ENCODE peak calls at places on chromosomes 2 and 18, in four cellular contexts. Z, M, O and F are unnamed samples.

GRCh38 chr2:160271166-160272086 is 71.4 kb upstream of the ITGB6 start:
- DNase-seq in Z (no peak), M (no peak), O (peak), F (no peak)

GRCh38 chr2:128628206-128628605 is 309.5 kb upstream of the HS6ST1 start:
- DNase-seq in Z (no peak), M (no peak), O (no peak), F (no peak)

GRCh38 chr2:183780072-183780471 is 655.8 kb downstream of the NUP35 start:
- DNase-seq in Z (no peak), M (no peak), O (no peak), F (no peak)

GRCh38 chr2:127624321-127625145 is 21.4 kb upstream of the GPR17 start:
- DNase-seq in Z (no peak), M (no peak), O (no peak), F (no peak)

GRCh38 chr2:47888581-47889280 is 17.6 kb downstream of the FBXO11 start:
- DNase-seq in Z (no peak), M (no peak), O (peak), F (no peak)

GRCh38 chr18:25299426-25299825 is 52.5 kb downstream of the ZNF521 start:
- DNase-seq in Z (peak), M (no peak), O (no peak), F (no peak)

GRCh38 chr18:7479756-7480155 is 87.4 kb upstream of the PTPRM start:
- DNase-seq in Z (peak), M (no peak), O (no peak), F (no peak)

GRCh38 chr2:45585267-45585861 is 25.7 kb downstream of the SRBD1 start:
- DNase-seq in Z (peak), M (peak), O (no peak), F (no peak)

GRCh38 chr18:61575419-61575818 is 242.2 kb downstream of the CDH20 start:
- DNase-seq in Z (no peak), M (no peak), O (no peak), F (no peak)

DNA sequence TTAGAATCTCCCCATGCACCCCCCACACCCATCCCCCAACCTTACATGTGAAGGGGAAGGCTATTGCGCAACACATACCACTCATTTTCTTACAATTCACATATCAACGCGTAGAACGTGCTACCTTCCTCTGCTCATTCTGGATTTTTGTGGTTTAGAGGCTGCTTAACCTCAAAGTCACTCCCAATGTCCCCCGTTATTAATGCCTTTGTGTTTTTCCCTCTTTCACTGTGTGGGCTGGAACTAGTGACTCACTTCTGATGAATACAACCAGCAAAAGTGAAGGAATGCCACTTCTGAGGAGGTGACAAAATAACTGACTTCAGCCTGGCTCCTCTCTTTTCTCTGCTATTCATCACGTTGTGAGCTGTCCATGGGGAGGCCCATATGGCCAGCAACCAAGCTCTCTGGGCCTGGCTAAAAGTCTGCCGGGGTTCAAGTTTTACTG is 342.5 kb upstream of the NXPH2 start:
- DNase-seq in Z (peak), M (no peak), O (peak), F (peak)
- H3K4me3 ChIP-seq in Z (no peak), M (no peak), O (no peak), F (no peak)

DNA sequence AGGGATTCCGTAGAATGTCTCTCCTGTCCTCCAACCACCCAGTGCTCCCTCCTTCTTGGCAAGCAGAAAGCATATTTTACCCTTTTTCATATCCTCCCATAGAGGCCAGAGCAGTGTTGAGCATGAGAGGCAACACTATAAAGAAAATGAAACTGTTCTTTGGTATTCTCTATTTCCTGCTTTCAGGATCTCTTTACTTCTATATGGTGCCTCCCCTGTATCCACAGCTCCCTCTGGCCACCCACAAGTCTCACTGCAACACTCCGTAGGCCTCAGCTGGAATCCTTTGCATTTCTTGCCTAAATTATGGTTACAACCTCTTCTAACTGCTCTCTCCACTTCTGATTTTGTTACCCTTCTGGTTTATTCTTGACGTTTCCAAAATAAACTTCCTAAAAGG is 74.9 kb upstream of the C2orf15 start:
- DNase-seq in Z (peak), M (peak), O (peak), F (peak)
- H3K4me3 ChIP-seq in Z (no peak), M (no peak), O (no peak), F (no peak)

GRCh38 chr18:31683968-31684278 is 458 bp downstream of the B4GALT6 start:
- DNase-seq in Z (no peak), M (no peak), O (no peak), F (no peak)
- H3K4me3 ChIP-seq in Z (peak), M (peak), O (no peak), F (peak)

GRCh38 chr2:27464443-27464842 is 22.3 kb downstream of the KRTCAP3 start:
- DNase-seq in Z (no peak), M (no peak), O (no peak), F (no peak)
- H3K4me3 ChIP-seq in Z (no peak), M (no peak), O (no peak), F (no peak)

DNA sequence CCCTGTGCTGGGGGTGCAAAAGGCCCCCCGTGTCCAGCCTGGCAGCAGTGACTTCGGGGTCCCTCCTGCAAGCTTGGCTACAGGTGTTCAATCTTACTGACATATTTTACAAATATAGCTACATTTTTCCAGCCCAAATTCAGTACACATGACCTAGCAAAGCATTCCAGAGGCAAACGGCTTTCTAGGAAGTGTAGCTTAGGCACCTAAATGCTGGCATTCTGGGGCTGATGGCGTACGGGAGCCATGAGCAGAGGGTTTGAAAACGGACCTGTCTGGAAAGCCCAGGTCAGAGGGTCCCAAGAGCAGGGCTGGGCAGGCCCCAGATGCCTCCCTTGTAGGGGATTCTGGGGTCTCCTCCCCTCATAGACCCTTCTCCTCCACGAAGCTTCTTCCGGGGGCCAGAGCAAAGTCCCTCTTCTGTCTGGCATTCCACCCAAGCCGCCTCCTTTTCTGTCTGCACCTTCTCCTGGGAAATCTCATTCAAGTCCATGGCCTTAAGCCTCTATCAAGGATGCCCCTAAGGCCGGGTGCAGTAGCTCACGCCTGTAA is 63.3 kb upstream of the ASAP2 start:
- DNase-seq in Z (no peak), M (no peak), O (no peak), F (no peak)
- H3K4me3 ChIP-seq in Z (no peak), M (peak), O (no peak), F (no peak)

GRCh38 chr2:79375817-79376216 is 137.0 kb upstream of the CTNNA2 start:
- DNase-seq in Z (no peak), M (no peak), O (no peak), F (no peak)
- H3K4me3 ChIP-seq in Z (no peak), M (no peak), O (no peak), F (no peak)